ENCODE peak calls at places on chromosomes 3 and 15, in nine cellular contexts. R is NCI-H1105; S is T-helper 1 cell; F is germinal center; Q is central memory CD4-positive, alpha-beta T cell; V is skeletal muscle cell; Z is LoVo; O is chondrocyte; E is stimulated activated CD8-positive, alpha-beta memory T cell treated with anti-CD3 and anti-CD28 coated beads, Interleukin-2, amount 100 ng/mL, for 1 hour. C is an unnamed sample.
A peak's percentile ranks its signal among the peaks of the same experiment; 100 is the strongest.

GRCh38 chr3:31911643-31912042 is 69.4 kb downstream of the OSBPL10 start:
- DNase-seq in Z (no peak), R (no peak), F (no peak), E (no peak), V (no peak), Q (no peak), O (no peak), S (no peak), C (no peak)

GRCh38 chr3:149813367-149814281 is 609 bp downstream of the RNF13 start:
- DNase-seq in E (no peak), Z (peak; percentile 26), S (no peak), O (no peak), Q (peak; percentile 4), V (no peak), R (peak; percentile 71), F (peak; percentile 8), C (peak; percentile 69)

GRCh38 chr15:45198337-45199135 is 10.8 kb upstream of the SHF start:
- DNase-seq in F (peak; percentile 88), R (peak; percentile 78), Q (peak; percentile 98), S (peak; percentile 82), V (peak; percentile 91), E (peak; percentile 84), Z (peak; percentile 98), O (no peak), C (peak; percentile 99)

GRCh38 chr3:170740285-170740684 is 129.7 kb downstream of the RPL22L1 start:
- DNase-seq in F (no peak), S (no peak), E (no peak), Q (no peak), O (no peak), V (no peak), Z (no peak), R (no peak), C (no peak)

GRCh38 chr3:66418432-66419052 is 82.3 kb downstream of the LRIG1 start:
- DNase-seq in F (no peak), S (no peak), R (no peak), Z (no peak), V (no peak), Q (no peak), O (no peak), E (no peak), C (peak; percentile 92)

GRCh38 chr3:116835658-116836057 is 126.1 kb downstream of the TUSC7 start:
- DNase-seq in Z (no peak), R (no peak), S (no peak), O (no peak), V (no peak), Q (no peak), F (no peak), E (no peak), C (no peak)

GRCh38 chr15:95304116-95304873 is 1026.2 kb upstream of the NR2F2 start:
- DNase-seq in Q (no peak), E (no peak), F (no peak), R (no peak), V (peak; percentile 55), S (no peak), O (no peak), Z (no peak), C (no peak)

GRCh38 chr3:8538904-8539303 is 37.3 kb downstream of the LMCD1 start:
- DNase-seq in S (no peak), V (peak; percentile 86), R (no peak), Z (no peak), Q (no peak), F (no peak), E (no peak), O (no peak), C (no peak)

GRCh38 chr15:87752250-87752951 is 504.1 kb downstream of the NTRK3 start:
- DNase-seq in R (peak; percentile 4), S (no peak), Q (no peak), F (no peak), E (no peak), O (no peak), V (peak; percentile 64), Z (no peak), C (no peak)

GRCh38 chr3:8301977-8302589 is 199.5 kb upstream of the LMCD1 start:
- DNase-seq in E (no peak), V (peak; percentile 18), Z (peak; percentile 40), O (no peak), Q (peak; percentile 23), R (no peak), S (no peak), F (peak; percentile 10), C (peak; percentile 53)

GRCh38 chr3:39150803-39151631 is 2.4 kb downstream of the CSRNP1 start:
- DNase-seq in V (peak; percentile 96), S (no peak), O (no peak), Z (peak; percentile 42), Q (peak; percentile 41), E (no peak), R (no peak), F (no peak), C (peak; percentile 61)

GRCh38 chr3:53773586-53774368 is 72.4 kb downstream of the CHDH start:
- DNase-seq in V (peak; percentile 46), F (peak; percentile 42), Q (no peak), O (no peak), R (no peak), S (no peak), Z (no peak), E (no peak), C (no peak)

GRCh38 chr15:52370010-52370409 is 74.4 kb upstream of the MYO5C start:
- DNase-seq in Q (no peak), V (no peak), O (no peak), F (no peak), S (no peak), R (no peak), Z (no peak), E (no peak), C (no peak)

GRCh38 chr3:48561045-48561736 is 2.4 kb downstream of the UCN2 start:
- DNase-seq in O (no peak), E (no peak), S (no peak), F (no peak), V (no peak), R (no peak), Q (no peak), Z (no peak), C (peak; percentile 13)

GRCh38 chr3:136984837-136985236 is 27.1 kb downstream of the IL20RB start:
- DNase-seq in R (no peak), S (no peak), Q (no peak), E (no peak), V (peak; percentile 42), Z (peak; percentile 84), F (no peak), O (no peak), C (no peak)

GRCh38 chr3:17336291-17336690 is 406.1 kb downstream of the TBC1D5 start:
- DNase-seq in Z (no peak), R (no peak), F (no peak), O (no peak), S (no peak), V (peak; percentile 19), E (no peak), Q (peak; percentile 20), C (no peak)

GRCh38 chr15:62391565-62392262 is 226.6 kb upstream of the C2CD4B start:
- DNase-seq in V (no peak), Q (peak; percentile 17), Z (peak; percentile 60), F (peak; percentile 25), R (peak; percentile 45), E (no peak), O (peak; percentile 87), S (no peak), C (peak; percentile 43)

GRCh38 chr15:82113116-82113715 is 67.4 kb upstream of the MEX3B start:
- DNase-seq in R (no peak), O (no peak), Q (no peak), S (no peak), V (no peak), F (no peak), E (no peak), Z (no peak), C (no peak)

GRCh38 chr3:108001457-108001856 is 89.4 kb downstream of the CD47 start:
- DNase-seq in R (no peak), F (no peak), Q (no peak), E (no peak), S (no peak), Z (no peak), V (no peak), O (no peak), C (no peak)

GRCh38 chr3:70800941-70801340 is 488.5 kb upstream of the MDFIC2 start:
- DNase-seq in F (no peak), V (no peak), Z (no peak), O (no peak), E (no peak), Q (no peak), R (no peak), S (no peak), C (no peak)

GRCh38 chr15:71465109-71465508 is 345.2 kb upstream of the NR2E3 start:
- DNase-seq in R (peak; percentile 1), V (no peak), Q (no peak), O (no peak), Z (no peak), F (no peak), S (no peak), E (no peak), C (peak; percentile 4)

GRCh38 chr3:132210476-132211346 is 106.5 kb upstream of the ACP3 start:
- DNase-seq in O (no peak), E (no peak), R (peak; percentile 51), Z (peak; percentile 12), Q (no peak), V (no peak), S (no peak), F (peak; percentile 10), C (no peak)